ENCODE peak calls at places on chromosome 6, in nine cellular contexts. O, E, B, C, L, T, S, J and X are unnamed samples.

GRCh38 chr6:151452750-151453427 is 963 bp upstream of the RMND1 start:
- DNase-seq in O (peak), E (no peak), B (peak), C (no peak), L (peak), T (no peak), S (peak), J (no peak), X (no peak)

GRCh38 chr6:90156861-90157260 is 139.8 kb downstream of the BACH2 start:
- DNase-seq in O (no peak), E (no peak), B (no peak), C (no peak), L (no peak), T (no peak), S (no peak), J (no peak), X (no peak)

GRCh38 chr6:159463440-159463839 is 229.6 kb downstream of the SOD2 start:
- DNase-seq in O (no peak), E (peak), B (peak), C (no peak), L (peak), T (no peak), S (peak), J (no peak), X (no peak)

GRCh38 chr6:1774541-1774940 is 164.8 kb downstream of the FOXC1 start:
- DNase-seq in O (no peak), E (no peak), B (no peak), C (no peak), L (no peak), T (no peak), S (no peak), J (no peak), X (no peak)

GRCh38 chr6:28107506-28107905 is 16.9 kb upstream of the ZSCAN16 start:
- DNase-seq in O (no peak), E (no peak), B (no peak), C (no peak), L (no peak), T (no peak), S (no peak), J (no peak), X (no peak)

GRCh38 chr6:38259736-38260135 is 380.0 kb downstream of the BTBD9 start:
- DNase-seq in O (no peak), E (no peak), B (peak), C (no peak), L (peak), T (no peak), S (no peak), J (no peak), X (no peak)

GRCh38 chr6:24766685-24767462 is 7.9 kb upstream of the GMNN start:
- DNase-seq in O (no peak), E (no peak), B (peak), C (no peak), L (peak), T (no peak), S (peak), J (peak), X (no peak)

GRCh38 chr6:21181866-21182265 is 411.7 kb upstream of the SOX4 start:
- DNase-seq in O (no peak), E (no peak), B (no peak), C (no peak), L (no peak), T (no peak), S (no peak), J (no peak), X (no peak)

GRCh38 chr6:51934098-51934497 is 153.3 kb downstream of the PKHD1 start:
- DNase-seq in O (no peak), E (peak), B (no peak), C (peak), L (no peak), T (no peak), S (no peak), J (peak), X (no peak)

GRCh38 chr6:44471271-44471981 is 83.9 kb downstream of the CDC5L start:
- DNase-seq in O (peak), E (no peak), B (no peak), C (no peak), L (no peak), T (no peak), S (no peak), J (no peak), X (no peak)

GRCh38 chr6:125994659-125995488 is 8.5 kb downstream of the TRMT11 start:
- DNase-seq in O (no peak), E (no peak), B (no peak), C (no peak), L (no peak), T (no peak), S (no peak), J (no peak), X (no peak)

GRCh38 chr6:108872001-108872974 is 24.1 kb downstream of the ARMC2 start:
- DNase-seq in O (no peak), E (peak), B (no peak), C (no peak), L (no peak), T (no peak), S (no peak), J (no peak), X (no peak)

GRCh38 chr6:145722190-145722589 is 13.1 kb downstream of the EPM2A start:
- DNase-seq in O (no peak), E (no peak), B (no peak), C (no peak), L (no peak), T (no peak), S (no peak), J (no peak), X (no peak)

GRCh38 chr6:110518281-110518623 is 41.8 kb upstream of the SLC22A16 start:
- DNase-seq in O (no peak), E (peak), B (peak), C (no peak), L (peak), T (no peak), S (no peak), J (peak), X (no peak)

GRCh38 chr6:137707590-137708360 is 159.3 kb upstream of the TNFAIP3 start:
- DNase-seq in O (no peak), E (peak), B (peak), C (no peak), L (peak), T (peak), S (peak), J (peak), X (peak)

GRCh38 chr6:26342106-26342999 is 22.6 kb upstream of the BTN3A2 start:
- DNase-seq in O (no peak), E (peak), B (peak), C (no peak), L (peak), T (no peak), S (no peak), J (no peak), X (no peak)

GRCh38 chr6:84539122-84539856 is 225.1 kb downstream of the TBX18 start:
- DNase-seq in O (no peak), E (no peak), B (no peak), C (no peak), L (no peak), T (no peak), S (no peak), J (no peak), X (no peak)

GRCh38 chr6:90677440-90677839 is 90.6 kb upstream of the MAP3K7 start:
- DNase-seq in O (no peak), E (no peak), B (no peak), C (no peak), L (no peak), T (no peak), S (no peak), J (no peak), X (no peak)

GRCh38 chr6:27604986-27605385 is 132.1 kb upstream of the ZNF184 start:
- DNase-seq in O (no peak), E (peak), B (no peak), C (no peak), L (peak), T (no peak), S (peak), J (no peak), X (no peak)

GRCh38 chr6:77502966-77503365 is 39.7 kb upstream of the HTR1B start:
- DNase-seq in O (no peak), E (no peak), B (no peak), C (no peak), L (peak), T (no peak), S (no peak), J (no peak), X (no peak)

GRCh38 chr6:162443101-162443500 is 284.5 kb downstream of the PRKN start:
- DNase-seq in O (no peak), E (no peak), B (no peak), C (no peak), L (no peak), T (no peak), S (no peak), J (no peak), X (peak)

GRCh38 chr6:20318851-20319387 is 82.8 kb upstream of the E2F3 start:
- DNase-seq in O (no peak), E (no peak), B (no peak), C (no peak), L (no peak), T (peak), S (no peak), J (no peak), X (no peak)

GRCh38 chr6:6711832-6712231 is 123.3 kb downstream of the LY86 start:
- DNase-seq in O (no peak), E (no peak), B (no peak), C (no peak), L (no peak), T (no peak), S (no peak), J (no peak), X (no peak)

GRCh38 chr6:116561377-116562018 is 7.9 kb downstream of the CALHM4 start:
- DNase-seq in O (peak), E (peak), B (peak), C (no peak), L (peak), T (peak), S (peak), J (peak), X (no peak)

GRCh38 chr6:157240059-157240959 is 83.0 kb downstream of the TMEM242 start:
- DNase-seq in O (no peak), E (no peak), B (peak), C (no peak), L (no peak), T (peak), S (peak), J (no peak), X (no peak)

GRCh38 chr6:149746147-149746946 is at the start of gene NUP43:
- DNase-seq in O (peak), E (peak), B (peak), C (peak), L (peak), T (peak), S (peak), J (peak), X (peak)
- H3K4me3 ChIP-seq in O (peak), E (peak), B (peak), C (peak), L (peak), T (peak), S (peak), J (peak), X (peak)

GRCh38 chr6:3535716-3536435 is 79.0 kb upstream of the SLC22A23 start:
- DNase-seq in O (no peak), E (no peak), B (no peak), C (no peak), L (no peak), T (no peak), S (no peak), J (no peak), X (no peak)
- H3K4me3 ChIP-seq in O (no peak), E (no peak), B (no peak), C (no peak), L (no peak), T (no peak), S (no peak), J (no peak), X (no peak)

GRCh38 chr6:32191696-32192607 is 491 bp downstream of the GPSM3 start:
- DNase-seq in O (no peak), E (no peak), B (no peak), C (no peak), L (no peak), T (peak), S (no peak), J (no peak), X (no peak)
- H3K4me3 ChIP-seq in O (peak), E (peak), B (no peak), C (no peak), L (peak), T (no peak), S (no peak), J (no peak), X (no peak)

GRCh38 chr6:42627044-42627443 is 63.2 kb downstream of the UBR2 start:
- DNase-seq in O (no peak), E (no peak), B (no peak), C (no peak), L (no peak), T (no peak), S (no peak), J (no peak), X (no peak)
- H3K4me3 ChIP-seq in O (no peak), E (no peak), B (no peak), C (no peak), L (no peak), T (no peak), S (no peak), J (no peak), X (no peak)

GRCh38 chr6:85977661-85978060 is 335.0 kb upstream of the SYNCRIP start:
- DNase-seq in O (no peak), E (no peak), B (no peak), C (no peak), L (no peak), T (no peak), S (no peak), J (no peak), X (no peak)

GRCh38 chr6:85986681-85987080 is 344.0 kb upstream of the SYNCRIP start:
- DNase-seq in O (no peak), E (no peak), B (no peak), C (no peak), L (no peak), T (no peak), S (no peak), J (no peak), X (no peak)

GRCh38 chr6:85983032-85983659 is 340.5 kb upstream of the SYNCRIP start:
- DNase-seq in O (no peak), E (no peak), B (no peak), C (no peak), L (no peak), T (no peak), S (no peak), J (no peak), X (no peak)
- H3K4me3 ChIP-seq in O (no peak), E (no peak), B (no peak), C (no peak), L (no peak), T (no peak), S (no peak), J (no peak), X (no peak)

GRCh38 chr6:166555066-166555465 is 31.4 kb downstream of the RAMACL start:
- DNase-seq in O (no peak), E (no peak), B (no peak), C (no peak), L (no peak), T (no peak), S (no peak), J (no peak), X (no peak)

GRCh38 chr6:166551797-166552495 is 34.5 kb downstream of the RAMACL start:
- DNase-seq in O (no peak), E (peak), B (no peak), C (peak), L (no peak), T (no peak), S (no peak), J (no peak), X (no peak)

GRCh38 chr6:166554316-166554715 is 32.2 kb downstream of the RAMACL start:
- DNase-seq in O (peak), E (no peak), B (no peak), C (no peak), L (no peak), T (no peak), S (no peak), J (no peak), X (no peak)

GRCh38 chr6:166552600-166552999 is 33.9 kb downstream of the RAMACL start:
- DNase-seq in O (no peak), E (no peak), B (no peak), C (no peak), L (no peak), T (no peak), S (no peak), J (no peak), X (no peak)

DNA sequence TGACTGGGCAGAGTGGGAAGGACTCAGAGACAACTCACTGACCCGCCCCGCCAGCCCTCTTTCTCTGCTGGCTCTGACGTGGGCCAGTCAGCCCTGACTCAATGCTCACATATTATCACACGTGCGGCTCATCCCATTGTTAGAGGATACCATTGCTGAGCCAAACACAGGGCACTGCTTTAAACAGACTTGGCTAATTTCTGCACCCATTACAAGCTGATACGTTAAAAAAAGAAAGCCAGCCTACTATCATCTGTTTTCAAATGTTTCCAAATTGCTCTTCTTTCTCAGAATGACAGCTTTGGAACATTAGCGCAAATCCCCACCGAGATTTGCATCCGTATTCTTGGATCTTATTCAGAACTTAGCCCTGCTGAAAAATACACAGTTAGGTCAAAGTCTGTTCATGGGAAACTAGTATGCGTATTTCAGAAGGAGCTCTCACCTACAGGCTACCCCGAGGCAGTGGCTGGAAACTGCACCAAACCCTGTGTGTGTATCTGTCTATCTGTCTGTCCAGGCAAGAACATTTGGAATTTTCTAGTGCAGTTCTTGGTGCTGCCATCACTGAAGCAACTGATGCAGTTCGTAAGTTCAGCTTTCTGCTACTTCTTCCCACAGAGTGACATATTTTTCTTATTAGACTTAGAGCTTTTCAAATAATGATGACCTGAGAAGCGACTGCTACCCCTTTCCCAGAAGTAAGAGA is 32.8 kb downstream of the RAMACL start:
- DNase-seq in O (no peak), E (no peak), B (peak), C (no peak), L (peak), T (no peak), S (no peak), J (no peak), X (peak)
- H3K4me3 ChIP-seq in O (no peak), E (no peak), B (no peak), C (no peak), L (peak), T (no peak), S (no peak), J (no peak), X (peak)

GRCh38 chr6:29828471-29828797 is 809 bp downstream of the HLA-G start:
- DNase-seq in O (no peak), E (peak), B (no peak), C (no peak), L (no peak), T (no peak), S (no peak), J (no peak), X (no peak)
- H3K4me3 ChIP-seq in O (peak), E (peak), B (no peak), C (no peak), L (no peak), T (no peak), S (no peak), J (no peak), X (peak)

DNA sequence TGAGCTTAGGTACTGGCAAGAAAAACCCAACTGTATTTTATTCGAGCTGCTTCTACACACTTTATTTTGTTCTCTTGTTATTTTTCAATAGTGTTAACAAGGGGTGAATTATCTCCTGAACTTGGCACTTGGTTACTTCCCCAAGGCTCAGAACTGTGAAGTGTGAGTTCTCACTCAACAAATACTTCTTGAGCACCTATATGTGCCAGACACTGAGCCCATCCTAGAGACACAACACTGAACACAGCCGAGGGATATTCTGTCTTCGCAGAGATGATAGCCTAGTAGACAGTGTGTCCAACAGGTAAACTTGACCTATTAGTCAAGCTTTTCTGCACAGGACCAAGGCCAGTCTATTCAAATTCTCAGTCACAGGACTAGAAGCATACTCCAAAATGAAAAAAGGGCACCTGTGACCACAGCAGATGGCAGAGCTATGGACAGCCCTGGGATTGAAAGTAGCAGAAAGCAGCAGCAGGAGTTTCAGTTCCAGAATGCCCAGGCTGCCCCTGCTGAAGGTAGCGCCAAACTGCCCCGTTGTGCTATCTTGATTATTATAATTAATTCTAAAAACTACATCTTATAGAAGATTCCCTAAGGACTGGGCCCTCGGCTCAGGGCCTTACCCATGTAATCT is 77.8 kb upstream of the TAB2 start:
- DNase-seq in O (no peak), E (no peak), B (no peak), C (no peak), L (no peak), T (no peak), S (no peak), J (no peak), X (no peak)
- H3K4me3 ChIP-seq in O (no peak), E (no peak), B (no peak), C (no peak), L (no peak), T (no peak), S (no peak), J (no peak), X (no peak)

GRCh38 chr6:57220083-57220703 is 1.9 kb downstream of the RAB23 start:
- DNase-seq in O (no peak), E (no peak), B (no peak), C (no peak), L (no peak), T (no peak), S (no peak), J (no peak), X (no peak)
- H3K4me3 ChIP-seq in O (no peak), E (peak), B (peak), C (no peak), L (peak), T (no peak), S (no peak), J (no peak), X (peak)